ENCODE peak calls at places on chromosomes 6 and 20, in nine cellular contexts. F is stomach, W is cardiac muscle cell, Y is lower leg skin, Q is endothelial cell, R is GM10248, C is bronchial epithelial cell, N is fibroblast of pulmonary artery, L is kidney. D is an unnamed sample.

GRCh38 chr6:166512567-166512966 is 73.9 kb downstream of the RAMACL start:
- DNase-seq in F (no peak), W (no peak), Y (no peak), Q (no peak), R (peak; percentile 56), C (no peak), N (no peak), L (no peak), D (no peak)

GRCh38 chr6:120545353-120545752 is 788.9 kb downstream of the TBC1D32 start:
- DNase-seq in F (no peak), W (no peak), Y (no peak), Q (no peak), R (no peak), C (no peak), N (no peak), L (no peak), D (no peak)

GRCh38 chr6:146768722-146769121 is 169.9 kb downstream of the ADGB start:
- DNase-seq in F (no peak), W (no peak), Y (no peak), Q (no peak), R (no peak), C (no peak), N (no peak), L (no peak), D (no peak)

GRCh38 chr6:52560462-52560861 is 16.4 kb downstream of the TRAM2 start:
- DNase-seq in F (no peak), W (no peak), Y (no peak), Q (no peak), R (no peak), C (peak; percentile 28), N (no peak), L (no peak), D (no peak)

GRCh38 chr20:59145926-59146800 is 17.5 kb upstream of the ZNF831 start:
- DNase-seq in F (no peak), W (peak; percentile 4), Y (no peak), Q (no peak), R (peak; percentile 60), C (no peak), N (no peak), L (no peak), D (no peak)

GRCh38 chr6:65545920-65546319 is 161.1 kb downstream of the EYS start:
- DNase-seq in F (no peak), W (peak; percentile 30), Y (no peak), Q (no peak), R (no peak), C (no peak), N (no peak), L (no peak), D (no peak)

GRCh38 chr6:130993292-130993765 is 69.7 kb downstream of the EPB41L2 start:
- DNase-seq in F (no peak), W (no peak), Y (no peak), Q (no peak), R (no peak), C (no peak), N (no peak), L (no peak), D (no peak)

GRCh38 chr20:50172347-50173013 is 18.1 kb upstream of the CEBPB start:
- DNase-seq in F (peak; percentile 88), W (peak; percentile 91), Y (peak; percentile 62), Q (peak; percentile 73), R (peak; percentile 32), C (no peak), N (peak; percentile 81), L (peak; percentile 94), D (peak; percentile 66)

GRCh38 chr20:10433014-10433622 is 904 bp downstream of the MKKS start:
- DNase-seq in F (no peak), W (no peak), Y (no peak), Q (no peak), R (no peak), C (no peak), N (no peak), L (peak; percentile 71), D (no peak)

GRCh38 chr6:128532827-128533226 is 12.4 kb upstream of the PTPRK start:
- DNase-seq in F (no peak), W (no peak), Y (no peak), Q (no peak), R (no peak), C (peak; percentile 62), N (no peak), L (no peak), D (no peak)

GRCh38 chr6:167840526-167841179 is 13.9 kb downstream of the AFDN start:
- DNase-seq in F (no peak), W (no peak), Y (no peak), Q (no peak), R (no peak), C (no peak), N (no peak), L (no peak), D (no peak)

GRCh38 chr6:159038914-159039884 is 5.6 kb downstream of the TAGAP start:
- DNase-seq in F (no peak), W (no peak), Y (no peak), Q (no peak), R (peak; percentile 70), C (peak; percentile 96), N (no peak), L (no peak), D (peak; percentile 71)

GRCh38 chr20:61308171-61308795 is 56.2 kb downstream of the CDH4 start:
- DNase-seq in F (no peak), W (no peak), Y (no peak), Q (no peak), R (no peak), C (no peak), N (no peak), L (no peak), D (no peak)

GRCh38 chr6:152897807-152898399 is 84.9 kb downstream of the FBXO5 start:
- DNase-seq in F (peak; percentile 63), W (peak; percentile 67), Y (peak; percentile 26), Q (peak; percentile 89), R (peak; percentile 62), C (peak; percentile 57), N (peak; percentile 64), L (peak; percentile 73), D (peak; percentile 58)

GRCh38 chr6:102402635-102403329 is 1009.3 kb downstream of the GRIK2 start:
- DNase-seq in F (no peak), W (no peak), Y (no peak), Q (no peak), R (no peak), C (no peak), N (no peak), L (no peak), D (no peak)

GRCh38 chr6:3261518-3261820 is 2.7 kb downstream of the PSMG4 start:
- DNase-seq in F (no peak), W (no peak), Y (no peak), Q (no peak), R (no peak), C (no peak), N (no peak), L (peak; percentile 39), D (no peak)

GRCh38 chr6:130971504-130971903 is 91.5 kb downstream of the EPB41L2 start:
- DNase-seq in F (no peak), W (no peak), Y (no peak), Q (no peak), R (no peak), C (no peak), N (no peak), L (no peak), D (no peak)

GRCh38 chr6:90759662-90760061 is 172.8 kb upstream of the MAP3K7 start:
- DNase-seq in F (no peak), W (no peak), Y (no peak), Q (no peak), R (no peak), C (no peak), N (no peak), L (no peak), D (no peak)

GRCh38 chr6:43246301-43247114 is 3.2 kb downstream of the TTBK1 start:
- DNase-seq in F (peak; percentile 69), W (peak; percentile 90), Y (no peak), Q (peak; percentile 74), R (peak; percentile 48), C (no peak), N (no peak), L (peak; percentile 94), D (no peak)

DNA sequence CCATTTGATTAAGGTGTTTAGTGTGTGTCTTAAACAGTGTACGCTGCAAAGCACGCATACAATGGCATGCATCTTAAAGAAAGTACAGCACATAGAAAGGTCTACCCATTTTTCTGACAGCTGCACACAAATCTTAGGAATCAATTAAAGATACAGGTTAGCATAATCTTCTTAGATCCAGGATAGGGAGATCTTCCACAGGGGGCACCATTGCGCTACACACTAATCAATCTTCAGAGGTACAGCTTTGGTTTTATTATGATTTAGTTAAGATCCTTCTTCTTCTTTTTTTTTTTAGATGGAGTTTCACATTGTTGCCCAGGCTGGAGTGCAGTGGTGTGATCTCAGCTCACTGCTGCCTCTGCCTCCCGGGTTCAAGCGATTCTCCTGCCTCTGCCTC is 63.7 kb upstream of the BEND3 start:
- DNase-seq in F (no peak), W (no peak), Y (no peak), Q (no peak), R (no peak), C (peak; percentile 21), N (peak; percentile 43), L (no peak), D (no peak)
- TF ChIP-seq CTCF in F (no peak), W (peak; percentile 31), Y (no peak), Q (no peak), R (no peak), C (peak; percentile 21), N (peak; percentile 35), L (no peak), D (no peak)

DNA sequence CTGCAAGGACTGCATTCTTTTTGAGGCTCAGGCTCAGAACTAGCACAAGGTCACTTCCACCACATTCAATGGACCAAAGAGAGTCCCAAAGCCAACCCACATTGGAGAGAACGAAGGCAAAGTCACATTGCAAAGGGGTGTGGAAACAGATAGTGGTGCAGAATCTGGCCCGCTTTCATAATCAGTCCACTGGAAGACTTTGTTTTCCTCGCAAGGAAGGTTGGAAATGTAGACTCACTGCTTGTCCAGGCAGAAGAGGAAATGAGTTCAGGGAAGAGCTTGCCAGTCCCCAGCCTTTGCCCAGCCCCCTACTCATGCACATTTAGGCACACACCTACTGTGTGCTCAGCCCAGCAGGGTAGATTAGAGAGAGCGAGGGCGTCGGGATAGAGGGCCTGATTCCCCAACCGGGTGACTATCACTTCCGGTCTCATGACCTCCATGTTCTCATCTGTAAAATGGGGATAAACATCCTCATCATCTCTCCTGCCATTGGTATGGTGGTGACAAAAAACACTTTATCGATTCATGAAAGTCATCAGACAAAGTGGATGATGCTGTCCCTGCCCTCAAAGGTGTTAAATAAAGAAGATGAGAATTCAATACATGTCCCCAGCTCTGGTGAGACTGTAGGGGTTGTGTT is 24.3 kb upstream of the CCN5 start:
- DNase-seq in F (no peak), W (no peak), Y (peak; percentile 71), Q (no peak), R (no peak), C (no peak), N (peak; percentile 37), L (no peak), D (no peak)
- TF ChIP-seq CTCF in F (no peak), W (no peak), Y (no peak), Q (no peak), R (no peak), C (no peak), N (no peak), L (no peak), D (no peak)

GRCh38 chr20:20497242-20497985 is 129.5 kb downstream of the INSM1 start:
- DNase-seq in F (no peak), W (no peak), Y (no peak), Q (no peak), R (peak; percentile 32), C (no peak), N (no peak), L (no peak), D (no peak)
- TF ChIP-seq CTCF in F (no peak), W (no peak), Y (no peak), Q (no peak), R (no peak), C (no peak), N (no peak), L (no peak), D (no peak)

GRCh38 chr6:62775427-62776022 is 435.7 kb upstream of the FKBP1C start:
- DNase-seq in F (no peak), W (peak; percentile 51), Y (no peak), Q (no peak), R (peak; percentile 24), C (peak; percentile 21), N (peak; percentile 0), L (no peak), D (no peak)
- TF ChIP-seq CTCF in F (peak; percentile 31), W (no peak), Y (no peak), Q (peak; percentile 68), R (peak; percentile 68), C (peak; percentile 20), N (peak; percentile 18), L (no peak), D (peak; percentile 47)

D was measured in CD14-positive monocyte.